ENCODE peak calls at places on chromosomes 1 and 21, in four cellular contexts. One of them, this sample, is unnamed.

GRCh38 chr21:40631201-40631600 is 215.8 kb downstream of the DSCAM start:
- DNase-seq in GM06990: no peak
- DNase-seq in left ventricle myocardium inferior: no peak
- DNase-seq in fibroblast of the aortic adventitia: no peak
- DNase-seq in this sample: no peak

GRCh38 chr1:82227696-82228095 is 427.0 kb downstream of the ADGRL2 start:
- DNase-seq in GM06990: no peak
- DNase-seq in left ventricle myocardium inferior: no peak
- DNase-seq in fibroblast of the aortic adventitia: peak
- DNase-seq in this sample: no peak

GRCh38 chr1:109793486-109794318 is 30.0 kb upstream of the EPS8L3 start:
- DNase-seq in fibroblast of the aortic adventitia: peak
- DNase-seq in left ventricle myocardium inferior: no peak
- DNase-seq in GM06990: no peak
- DNase-seq in this sample: no peak

GRCh38 chr1:26021647-26022403 is at the start of gene EXTL1:
- DNase-seq in fibroblast of the aortic adventitia: peak
- DNase-seq in GM06990: no peak
- DNase-seq in left ventricle myocardium inferior: peak
- DNase-seq in this sample: no peak

GRCh38 chr21:37917612-37918011 is 1.4 kb upstream of the KCNJ6 start:
- DNase-seq in fibroblast of the aortic adventitia: peak
- DNase-seq in left ventricle myocardium inferior: no peak
- DNase-seq in GM06990: no peak
- DNase-seq in this sample: no peak

GRCh38 chr1:118075116-118075515 is 109.9 kb downstream of the SPAG17 start:
- DNase-seq in left ventricle myocardium inferior: no peak
- DNase-seq in fibroblast of the aortic adventitia: peak
- DNase-seq in GM06990: no peak
- DNase-seq in this sample: no peak

GRCh38 chr1:98053471-98054366 is 132.9 kb upstream of the DPYD start:
- DNase-seq in GM06990: peak
- DNase-seq in fibroblast of the aortic adventitia: peak
- DNase-seq in left ventricle myocardium inferior: peak
- DNase-seq in this sample: peak

GRCh38 chr1:36109041-36109679 is 15.9 kb downstream of the COL8A2 start:
- DNase-seq in GM06990: no peak
- DNase-seq in left ventricle myocardium inferior: no peak
- DNase-seq in fibroblast of the aortic adventitia: peak
- DNase-seq in this sample: no peak

GRCh38 chr1:50603274-50604271 is 180.3 kb upstream of the DMRTA2 start:
- DNase-seq in left ventricle myocardium inferior: no peak
- DNase-seq in GM06990: no peak
- DNase-seq in fibroblast of the aortic adventitia: peak
- DNase-seq in this sample: no peak

GRCh38 chr21:25929859-25930520 is 195.2 kb downstream of the GABPA start:
- DNase-seq in fibroblast of the aortic adventitia: peak
- DNase-seq in GM06990: no peak
- DNase-seq in left ventricle myocardium inferior: no peak
- DNase-seq in this sample: no peak

GRCh38 chr1:203448521-203449061 is 27.0 kb upstream of the PRELP start:
- DNase-seq in left ventricle myocardium inferior: peak
- DNase-seq in GM06990: no peak
- DNase-seq in fibroblast of the aortic adventitia: no peak
- DNase-seq in this sample: no peak

GRCh38 chr1:27391511-27392095 is 819 bp upstream of the GPR3 start:
- DNase-seq in fibroblast of the aortic adventitia: peak
- DNase-seq in left ventricle myocardium inferior: peak
- DNase-seq in GM06990: no peak
- DNase-seq in this sample: no peak

GRCh38 chr1:209893751-209894150 is 44.3 kb upstream of the SYT14 start:
- DNase-seq in left ventricle myocardium inferior: no peak
- DNase-seq in GM06990: no peak
- DNase-seq in fibroblast of the aortic adventitia: no peak
- DNase-seq in this sample: no peak

GRCh38 chr1:168161459-168161858 is 17.3 kb upstream of the TIPRL start:
- DNase-seq in left ventricle myocardium inferior: no peak
- DNase-seq in GM06990: no peak
- DNase-seq in fibroblast of the aortic adventitia: peak
- DNase-seq in this sample: no peak

GRCh38 chr21:39552856-39553255 is 59.9 kb upstream of the B3GALT5 start:
- DNase-seq in left ventricle myocardium inferior: no peak
- DNase-seq in GM06990: no peak
- DNase-seq in fibroblast of the aortic adventitia: no peak
- DNase-seq in this sample: no peak

GRCh38 chr1:15952317-15953258 is 23.3 kb downstream of the ZBTB17 start:
- DNase-seq in fibroblast of the aortic adventitia: peak
- DNase-seq in GM06990: no peak
- DNase-seq in left ventricle myocardium inferior: no peak
- DNase-seq in this sample: no peak

GRCh38 chr1:37765937-37766664 is 1.2 kb upstream of the EPHA10 start:
- DNase-seq in left ventricle myocardium inferior: no peak
- DNase-seq in GM06990: no peak
- DNase-seq in fibroblast of the aortic adventitia: no peak
- DNase-seq in this sample: peak

GRCh38 chr1:206658981-206659273 is 23.6 kb downstream of the DYRK3 start:
- DNase-seq in left ventricle myocardium inferior: no peak
- DNase-seq in GM06990: no peak
- DNase-seq in fibroblast of the aortic adventitia: no peak
- DNase-seq in this sample: no peak

GRCh38 chr1:39653546-39654031 is 14.1 kb upstream of the HEYL start:
- DNase-seq in fibroblast of the aortic adventitia: peak
- DNase-seq in GM06990: peak
- DNase-seq in left ventricle myocardium inferior: peak
- DNase-seq in this sample: peak

GRCh38 chr1:47940779-47941178 is 56.4 kb downstream of the TRABD2B start:
- DNase-seq in fibroblast of the aortic adventitia: no peak
- DNase-seq in GM06990: no peak
- DNase-seq in left ventricle myocardium inferior: no peak
- DNase-seq in this sample: no peak

GRCh38 chr1:219188331-219188803 is 14.7 kb downstream of the LYPLAL1 start:
- DNase-seq in GM06990: peak
- DNase-seq in fibroblast of the aortic adventitia: no peak
- DNase-seq in left ventricle myocardium inferior: no peak
- DNase-seq in this sample: no peak

GRCh38 chr1:27418326-27418761 is 25.9 kb downstream of the GPR3 start:
- DNase-seq in left ventricle myocardium inferior: peak
- DNase-seq in fibroblast of the aortic adventitia: peak
- DNase-seq in GM06990: peak
- DNase-seq in this sample: peak

GRCh38 chr1:72557446-72558049 is 275.2 kb upstream of the NEGR1 start:
- DNase-seq in fibroblast of the aortic adventitia: peak
- DNase-seq in left ventricle myocardium inferior: no peak
- DNase-seq in GM06990: no peak
- DNase-seq in this sample: no peak

GRCh38 chr1:53737648-53738204 is 1.2 kb downstream of the GLIS1 start:
- DNase-seq in left ventricle myocardium inferior: no peak
- DNase-seq in fibroblast of the aortic adventitia: no peak
- DNase-seq in GM06990: no peak
- DNase-seq in this sample: peak

GRCh38 chr1:245673920-245674414 is 519.2 kb downstream of the KIF26B start:
- DNase-seq in left ventricle myocardium inferior: no peak
- DNase-seq in fibroblast of the aortic adventitia: peak
- DNase-seq in GM06990: peak
- DNase-seq in this sample: peak

GRCh38 chr1:206144605-206145004 is 27.4 kb upstream of the AVPR1B start:
- DNase-seq in GM06990: no peak
- DNase-seq in left ventricle myocardium inferior: no peak
- DNase-seq in fibroblast of the aortic adventitia: no peak
- DNase-seq in this sample: no peak

GRCh38 chr1:207336559-207337467 is 15.3 kb downstream of the CD55 start:
- DNase-seq in fibroblast of the aortic adventitia: no peak
- DNase-seq in GM06990: peak
- DNase-seq in left ventricle myocardium inferior: no peak
- DNase-seq in this sample: peak

GRCh38 chr1:26110731-26111529 is 694 bp upstream of the PDIK1L start:
- DNase-seq in left ventricle myocardium inferior: peak
- DNase-seq in GM06990: peak
- DNase-seq in fibroblast of the aortic adventitia: peak
- DNase-seq in this sample: peak

GRCh38 chr1:9822897-9823692 is 670 bp downstream of the CLSTN1 start:
- DNase-seq in GM06990: peak
- DNase-seq in fibroblast of the aortic adventitia: no peak
- DNase-seq in left ventricle myocardium inferior: peak
- DNase-seq in this sample: peak

GRCh38 chr1:29837306-29837646 is 601.0 kb downstream of the PTPRU start:
- DNase-seq in GM06990: no peak
- DNase-seq in left ventricle myocardium inferior: no peak
- DNase-seq in fibroblast of the aortic adventitia: no peak
- DNase-seq in this sample: no peak

GRCh38 chr1:116521186-116521585 is 49.6 kb downstream of the CD58 start:
- DNase-seq in fibroblast of the aortic adventitia: peak
- DNase-seq in left ventricle myocardium inferior: no peak
- DNase-seq in GM06990: no peak
- DNase-seq in this sample: no peak

GRCh38 chr1:102045752-102046151 is 49.0 kb upstream of the OLFM3 start:
- DNase-seq in fibroblast of the aortic adventitia: no peak
- DNase-seq in GM06990: no peak
- DNase-seq in left ventricle myocardium inferior: no peak
- DNase-seq in this sample: no peak

GRCh38 chr1:228540161-228540917 is 53.2 kb downstream of the RNF187 start:
- DNase-seq in GM06990: no peak
- DNase-seq in fibroblast of the aortic adventitia: no peak
- DNase-seq in left ventricle myocardium inferior: no peak
- DNase-seq in this sample: no peak

GRCh38 chr21:33088384-33088783 is 18.4 kb downstream of the OLIG1 start:
- DNase-seq in left ventricle myocardium inferior: no peak
- DNase-seq in fibroblast of the aortic adventitia: peak
- DNase-seq in GM06990: no peak
- DNase-seq in this sample: no peak

GRCh38 chr1:65459397-65459768 is 38.9 kb downstream of the LEPR start:
- DNase-seq in GM06990: no peak
- DNase-seq in fibroblast of the aortic adventitia: peak
- DNase-seq in left ventricle myocardium inferior: no peak
- DNase-seq in this sample: peak

GRCh38 chr1:230979952-230980351 is 1.1 kb downstream of the ARV1 start:
- DNase-seq in fibroblast of the aortic adventitia: no peak
- DNase-seq in GM06990: peak
- DNase-seq in left ventricle myocardium inferior: no peak
- DNase-seq in this sample: no peak

GRCh38 chr1:119631433-119632102 is 16.5 kb downstream of the ZNF697 start:
- DNase-seq in fibroblast of the aortic adventitia: peak
- DNase-seq in left ventricle myocardium inferior: peak
- DNase-seq in GM06990: no peak
- DNase-seq in this sample: no peak

GRCh38 chr1:11364170-11364569 is 91.2 kb downstream of the UBIAD1 start:
- DNase-seq in fibroblast of the aortic adventitia: no peak
- DNase-seq in GM06990: no peak
- DNase-seq in left ventricle myocardium inferior: no peak
- DNase-seq in this sample: peak
- TF ChIP-seq CTCF in fibroblast of the aortic adventitia: no peak
- TF ChIP-seq CTCF in GM06990: peak
- TF ChIP-seq CTCF in left ventricle myocardium inferior: no peak
- TF ChIP-seq CTCF in this sample: peak

DNA sequence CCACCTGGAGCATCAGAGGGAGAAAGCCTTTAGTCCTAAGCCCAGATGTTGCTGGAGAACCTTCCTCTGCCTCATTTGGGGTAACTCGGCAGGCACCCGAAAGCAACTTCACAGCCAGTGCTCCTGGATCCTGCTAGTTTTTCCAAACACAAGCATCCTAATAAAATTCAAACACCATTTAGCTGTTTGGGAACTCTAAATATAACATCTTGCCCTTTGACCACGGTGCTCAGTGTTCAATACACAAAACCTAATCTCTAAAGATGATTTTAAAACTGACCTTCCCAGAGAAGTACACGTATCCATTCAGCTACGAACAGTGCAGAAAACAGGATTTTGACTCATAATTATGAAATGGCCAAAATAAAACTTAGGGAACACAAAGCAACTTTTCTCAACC is 40.3 kb downstream of the PROX1 start:
- DNase-seq in GM06990: no peak
- DNase-seq in fibroblast of the aortic adventitia: no peak
- DNase-seq in left ventricle myocardium inferior: no peak
- DNase-seq in this sample: no peak
- TF ChIP-seq CTCF in GM06990: no peak
- TF ChIP-seq CTCF in fibroblast of the aortic adventitia: no peak
- TF ChIP-seq CTCF in left ventricle myocardium inferior: no peak
- TF ChIP-seq CTCF in this sample: no peak

GRCh38 chr1:20878799-20879198 is 91.7 kb upstream of the HP1BP3 start:
- DNase-seq in GM06990: no peak
- DNase-seq in left ventricle myocardium inferior: no peak
- DNase-seq in fibroblast of the aortic adventitia: no peak
- DNase-seq in this sample: no peak
- TF ChIP-seq CTCF in GM06990: no peak
- TF ChIP-seq CTCF in left ventricle myocardium inferior: no peak
- TF ChIP-seq CTCF in fibroblast of the aortic adventitia: no peak
- TF ChIP-seq CTCF in this sample: no peak

GRCh38 chr1:156082111-156083091 is at the start of gene MEX3A:
- DNase-seq in fibroblast of the aortic adventitia: peak
- DNase-seq in left ventricle myocardium inferior: peak
- DNase-seq in GM06990: peak
- DNase-seq in this sample: peak
- TF ChIP-seq CTCF in fibroblast of the aortic adventitia: no peak
- TF ChIP-seq CTCF in left ventricle myocardium inferior: no peak
- TF ChIP-seq CTCF in GM06990: no peak
- TF ChIP-seq CTCF in this sample: no peak

DNA sequence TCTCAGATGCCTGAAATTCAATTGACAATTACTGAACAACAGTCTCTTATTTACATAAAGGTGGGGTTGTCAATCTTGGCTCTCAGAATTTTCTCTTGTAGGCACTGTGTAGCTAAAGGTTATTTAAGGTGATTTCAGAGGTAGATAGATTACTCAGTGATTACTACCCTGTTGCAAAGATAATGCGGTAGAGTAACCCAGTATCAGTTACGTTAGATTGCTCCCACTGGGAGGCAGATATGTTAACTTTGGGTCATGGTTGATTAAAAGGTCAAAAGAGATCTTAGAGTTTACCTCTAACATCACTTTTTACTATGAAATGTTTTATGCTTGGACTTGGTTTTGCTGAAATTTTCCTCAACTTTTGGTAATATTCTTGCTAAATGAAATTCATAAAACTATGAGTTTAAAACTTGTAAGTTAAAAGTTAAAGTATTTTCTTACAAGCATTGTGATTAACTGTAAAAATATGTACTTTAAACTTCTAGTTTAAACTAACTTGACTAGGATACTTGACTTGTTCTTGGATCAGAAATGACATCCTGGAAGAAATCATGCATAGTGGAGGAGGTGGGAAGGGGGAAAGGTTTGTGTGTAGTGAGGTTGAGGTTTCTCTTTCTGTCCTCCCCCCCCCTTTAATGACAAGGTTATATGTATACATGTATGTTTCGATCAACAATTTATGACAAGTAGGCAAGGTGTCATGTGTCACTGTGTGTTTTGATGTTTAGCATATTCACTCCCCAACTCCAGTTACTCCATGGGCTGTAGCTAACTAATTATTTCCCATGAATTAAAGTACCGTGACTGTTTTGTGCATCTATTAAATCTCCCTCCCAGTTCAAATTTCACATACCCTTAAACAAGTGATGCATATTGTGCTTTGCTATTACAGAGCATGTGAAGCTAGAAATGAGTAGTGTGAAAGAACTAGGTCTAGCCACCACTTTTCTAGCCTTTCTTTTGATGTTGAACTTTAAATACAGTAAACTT is 2.9 kb downstream of the LAMC1 start:
- DNase-seq in left ventricle myocardium inferior: no peak
- DNase-seq in fibroblast of the aortic adventitia: peak
- DNase-seq in GM06990: peak
- DNase-seq in this sample: peak
- TF ChIP-seq CTCF in left ventricle myocardium inferior: no peak
- TF ChIP-seq CTCF in fibroblast of the aortic adventitia: no peak
- TF ChIP-seq CTCF in GM06990: no peak
- TF ChIP-seq CTCF in this sample: no peak

GRCh38 chr1:6464514-6464836 is 1.5 kb downstream of the TNFRSF25 start:
- DNase-seq in fibroblast of the aortic adventitia: no peak
- DNase-seq in left ventricle myocardium inferior: peak
- DNase-seq in GM06990: no peak
- DNase-seq in this sample: no peak
- TF ChIP-seq CTCF in fibroblast of the aortic adventitia: no peak
- TF ChIP-seq CTCF in left ventricle myocardium inferior: peak
- TF ChIP-seq CTCF in GM06990: no peak
- TF ChIP-seq CTCF in this sample: no peak